ENCODE peak calls at places on chromosomes 1 and 21, in four cellular contexts. One of them, this sample, is unnamed.

GRCh38 chr1:244341455-244342450 is 110.0 kb downstream of the ADSS2 start:
- DNase-seq in BE2C: no peak
- DNase-seq in PC-3: peak
- DNase-seq in neural crest cell: no peak
- DNase-seq in this sample: no peak

GRCh38 chr1:56758135-56758534 is 61.1 kb downstream of the FYB2 start:
- DNase-seq in BE2C: peak
- DNase-seq in neural crest cell: no peak
- DNase-seq in PC-3: peak
- DNase-seq in this sample: peak

GRCh38 chr1:41935226-41935625 is 16.5 kb upstream of the HIVEP3 start:
- DNase-seq in neural crest cell: no peak
- DNase-seq in PC-3: no peak
- DNase-seq in BE2C: no peak
- DNase-seq in this sample: no peak

GRCh38 chr1:56376188-56376984 is 203.0 kb downstream of the PLPP3 start:
- DNase-seq in BE2C: no peak
- DNase-seq in neural crest cell: no peak
- DNase-seq in PC-3: peak
- DNase-seq in this sample: peak

GRCh38 chr21:15383588-15383987 is 318.8 kb upstream of the NRIP1 start:
- DNase-seq in neural crest cell: no peak
- DNase-seq in BE2C: no peak
- DNase-seq in PC-3: no peak
- DNase-seq in this sample: no peak

GRCh38 chr1:164707868-164708331 is 148.9 kb downstream of the PBX1 start:
- DNase-seq in PC-3: peak
- DNase-seq in neural crest cell: no peak
- DNase-seq in BE2C: no peak
- DNase-seq in this sample: no peak

GRCh38 chr21:34302496-34302895 is 61.3 kb upstream of the KCNE2 start:
- DNase-seq in BE2C: no peak
- DNase-seq in PC-3: no peak
- DNase-seq in neural crest cell: no peak
- DNase-seq in this sample: no peak

GRCh38 chr1:167208624-167208976 is 12.1 kb upstream of the POU2F1 start:
- DNase-seq in PC-3: no peak
- DNase-seq in neural crest cell: no peak
- DNase-seq in BE2C: no peak
- DNase-seq in this sample: no peak

GRCh38 chr1:67760030-67760821 is 73.0 kb downstream of the GNG12 start:
- DNase-seq in neural crest cell: peak
- DNase-seq in BE2C: peak
- DNase-seq in PC-3: peak
- DNase-seq in this sample: peak

GRCh38 chr21:42513151-42513984 is at the start of gene SLC37A1:
- DNase-seq in BE2C: no peak
- DNase-seq in neural crest cell: peak
- DNase-seq in PC-3: peak
- DNase-seq in this sample: peak

GRCh38 chr1:17829579-17829978 is 74.4 kb downstream of the ACTL8 start:
- DNase-seq in neural crest cell: no peak
- DNase-seq in PC-3: no peak
- DNase-seq in BE2C: no peak
- DNase-seq in this sample: no peak

GRCh38 chr1:236862615-236863211 is 67.6 kb downstream of the MTR start:
- DNase-seq in PC-3: no peak
- DNase-seq in BE2C: no peak
- DNase-seq in neural crest cell: no peak
- DNase-seq in this sample: no peak

GRCh38 chr1:175319912-175320230 is 127.3 kb upstream of the KIAA0040 start:
- DNase-seq in BE2C: no peak
- DNase-seq in PC-3: no peak
- DNase-seq in neural crest cell: no peak
- DNase-seq in this sample: no peak
- TF ChIP-seq CTCF in BE2C: no peak
- TF ChIP-seq CTCF in PC-3: no peak
- TF ChIP-seq CTCF in neural crest cell: no peak
- TF ChIP-seq CTCF in this sample: peak

DNA sequence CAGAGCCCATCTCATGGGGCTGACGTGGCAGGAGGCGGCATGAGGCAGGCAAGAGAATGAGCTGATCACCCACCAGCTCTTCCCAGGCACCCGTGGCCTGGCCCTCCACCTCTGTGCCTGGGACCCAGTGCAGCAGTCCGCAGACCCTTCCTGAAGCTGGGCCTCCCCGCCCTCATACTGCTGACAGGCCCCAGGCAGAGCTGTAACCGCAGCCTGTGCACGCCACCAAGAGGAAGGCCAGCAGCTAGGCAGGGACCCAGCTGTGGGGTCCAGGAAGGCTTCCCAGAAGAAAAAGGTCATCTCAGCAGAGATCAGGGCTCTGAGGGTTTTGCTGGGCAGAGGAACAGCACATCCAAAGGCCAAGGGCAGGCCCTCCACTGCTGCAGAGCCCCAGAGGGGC is 9.8 kb upstream of the MTFR1L start:
- DNase-seq in neural crest cell: no peak
- DNase-seq in PC-3: no peak
- DNase-seq in BE2C: no peak
- DNase-seq in this sample: no peak
- TF ChIP-seq CTCF in neural crest cell: no peak
- TF ChIP-seq CTCF in PC-3: no peak
- TF ChIP-seq CTCF in BE2C: no peak
- TF ChIP-seq CTCF in this sample: no peak

GRCh38 chr1:113929750-113930498 is 800 bp downstream of the HIPK1 start:
- DNase-seq in neural crest cell: peak
- DNase-seq in PC-3: peak
- DNase-seq in BE2C: peak
- DNase-seq in this sample: peak
- TF ChIP-seq CTCF in neural crest cell: no peak
- TF ChIP-seq CTCF in PC-3: peak
- TF ChIP-seq CTCF in BE2C: peak
- TF ChIP-seq CTCF in this sample: no peak

DNA sequence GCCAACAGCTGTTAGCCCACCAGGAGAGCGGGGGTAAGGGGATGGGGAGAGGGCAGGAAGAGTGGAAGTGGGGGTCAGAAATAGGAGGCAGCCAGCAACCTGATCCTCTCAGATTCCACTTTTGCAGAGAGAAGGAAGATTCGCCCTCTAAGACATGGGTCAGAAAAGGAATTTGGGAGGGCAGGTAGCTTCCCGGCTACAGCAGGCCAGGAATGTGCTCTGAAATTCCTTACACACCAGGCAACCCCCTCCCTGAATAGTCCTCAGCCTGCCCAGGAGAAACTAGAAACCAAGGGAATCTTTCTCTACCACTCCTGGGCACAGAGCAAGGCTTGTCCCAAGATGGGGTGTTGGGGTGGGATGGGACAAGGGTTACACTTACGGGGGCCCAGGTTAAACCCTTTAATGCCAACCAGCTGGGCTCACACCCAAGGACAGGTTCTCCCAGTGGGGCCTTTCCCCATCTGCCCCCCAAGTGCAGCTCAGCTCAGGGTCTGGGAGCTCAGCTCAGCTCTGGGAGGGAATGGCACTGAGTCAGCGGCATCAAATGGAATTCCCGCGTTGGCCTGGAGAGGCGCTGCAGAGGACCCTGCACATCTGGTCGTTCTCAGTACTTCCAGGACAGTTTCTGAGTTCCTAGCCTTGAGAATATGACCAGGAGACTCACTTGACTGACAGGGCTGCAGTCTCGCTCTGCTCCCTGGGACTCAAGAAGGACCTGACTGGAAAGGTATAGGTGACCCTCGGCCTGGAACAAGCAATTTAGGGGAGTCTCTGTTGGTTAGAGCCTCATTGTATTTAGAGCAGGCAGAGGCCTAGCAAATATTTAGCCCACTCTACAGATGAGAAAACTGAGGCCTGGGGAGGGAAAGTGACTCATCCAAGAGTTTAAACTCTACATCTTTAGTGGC is 761 bp downstream of the TNNT2 start:
- DNase-seq in PC-3: peak
- DNase-seq in BE2C: peak
- DNase-seq in neural crest cell: peak
- DNase-seq in this sample: peak
- TF ChIP-seq CTCF in PC-3: peak
- TF ChIP-seq CTCF in BE2C: peak
- TF ChIP-seq CTCF in neural crest cell: peak
- TF ChIP-seq CTCF in this sample: peak

GRCh38 chr21:45959779-45960390 is 21.7 kb upstream of the COL6A1 start:
- DNase-seq in BE2C: no peak
- DNase-seq in neural crest cell: no peak
- DNase-seq in PC-3: no peak
- DNase-seq in this sample: no peak
- TF ChIP-seq CTCF in BE2C: no peak
- TF ChIP-seq CTCF in neural crest cell: no peak
- TF ChIP-seq CTCF in PC-3: no peak
- TF ChIP-seq CTCF in this sample: no peak

GRCh38 chr1:190244406-190244805 is 233.3 kb downstream of the BRINP3 start:
- DNase-seq in neural crest cell: no peak
- DNase-seq in PC-3: no peak
- DNase-seq in BE2C: no peak
- DNase-seq in this sample: no peak

DNA sequence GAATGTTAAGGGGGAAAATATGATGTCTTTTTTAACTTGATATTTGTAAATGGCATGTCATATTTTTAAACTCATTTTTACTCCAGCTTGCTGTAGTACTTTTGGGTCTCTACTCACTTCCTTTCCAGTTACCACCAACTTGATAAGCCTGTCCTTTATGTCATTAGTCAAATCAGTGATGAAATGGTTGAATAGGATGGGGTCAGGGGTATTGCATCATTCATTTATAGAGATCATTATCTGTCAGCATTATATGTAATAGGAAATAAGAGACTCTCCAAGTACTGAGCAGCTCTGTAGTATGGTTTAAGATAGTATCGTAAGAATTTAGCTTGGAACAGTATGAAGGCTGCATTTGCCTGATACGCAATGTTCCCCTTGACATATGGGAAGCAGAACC is 227.3 kb downstream of the BRINP3 start:
- DNase-seq in neural crest cell: no peak
- DNase-seq in PC-3: no peak
- DNase-seq in BE2C: no peak
- DNase-seq in this sample: no peak
- TF ChIP-seq CTCF in neural crest cell: no peak
- TF ChIP-seq CTCF in PC-3: no peak
- TF ChIP-seq CTCF in BE2C: no peak
- TF ChIP-seq CTCF in this sample: no peak

DNA sequence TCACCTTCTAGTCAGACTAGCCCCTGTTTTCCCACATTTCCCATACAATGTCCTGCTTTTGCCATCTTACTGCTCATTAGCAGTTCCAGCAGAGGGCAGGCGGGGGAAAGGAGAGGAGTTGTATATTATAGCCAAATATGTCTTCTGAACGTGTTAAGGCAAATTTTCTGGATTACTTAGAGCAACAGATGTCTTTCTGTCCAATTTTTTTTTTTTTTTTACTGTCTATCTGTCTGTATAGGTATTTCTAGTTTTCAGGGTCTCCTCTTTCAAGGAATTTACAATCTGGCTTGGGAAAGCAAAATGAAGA is 30.0 kb upstream of the DDAH1 start:
- DNase-seq in PC-3: peak
- DNase-seq in neural crest cell: no peak
- DNase-seq in BE2C: peak
- DNase-seq in this sample: peak
- TF ChIP-seq CTCF in PC-3: peak
- TF ChIP-seq CTCF in neural crest cell: no peak
- TF ChIP-seq CTCF in BE2C: peak
- TF ChIP-seq CTCF in this sample: no peak

GRCh38 chr1:198754670-198755069 is 115.8 kb downstream of the PTPRC start:
- DNase-seq in BE2C: no peak
- DNase-seq in neural crest cell: no peak
- DNase-seq in PC-3: no peak
- DNase-seq in this sample: no peak

GRCh38 chr1:198761859-198762616 is 123.2 kb downstream of the PTPRC start:
- DNase-seq in BE2C: no peak
- DNase-seq in PC-3: no peak
- DNase-seq in neural crest cell: no peak
- DNase-seq in this sample: no peak

GRCh38 chr1:198755715-198756114 is 116.9 kb downstream of the PTPRC start:
- DNase-seq in PC-3: no peak
- DNase-seq in BE2C: no peak
- DNase-seq in neural crest cell: no peak
- DNase-seq in this sample: no peak

GRCh38 chr1:198751741-198752140 is 112.9 kb downstream of the PTPRC start:
- DNase-seq in PC-3: no peak
- DNase-seq in BE2C: no peak
- DNase-seq in neural crest cell: no peak
- DNase-seq in this sample: no peak

GRCh38 chr1:198756470-198756869 is 117.6 kb downstream of the PTPRC start:
- DNase-seq in neural crest cell: no peak
- DNase-seq in PC-3: peak
- DNase-seq in BE2C: no peak
- DNase-seq in this sample: no peak
- TF ChIP-seq CTCF in neural crest cell: peak
- TF ChIP-seq CTCF in PC-3: peak
- TF ChIP-seq CTCF in BE2C: peak
- TF ChIP-seq CTCF in this sample: no peak

DNA sequence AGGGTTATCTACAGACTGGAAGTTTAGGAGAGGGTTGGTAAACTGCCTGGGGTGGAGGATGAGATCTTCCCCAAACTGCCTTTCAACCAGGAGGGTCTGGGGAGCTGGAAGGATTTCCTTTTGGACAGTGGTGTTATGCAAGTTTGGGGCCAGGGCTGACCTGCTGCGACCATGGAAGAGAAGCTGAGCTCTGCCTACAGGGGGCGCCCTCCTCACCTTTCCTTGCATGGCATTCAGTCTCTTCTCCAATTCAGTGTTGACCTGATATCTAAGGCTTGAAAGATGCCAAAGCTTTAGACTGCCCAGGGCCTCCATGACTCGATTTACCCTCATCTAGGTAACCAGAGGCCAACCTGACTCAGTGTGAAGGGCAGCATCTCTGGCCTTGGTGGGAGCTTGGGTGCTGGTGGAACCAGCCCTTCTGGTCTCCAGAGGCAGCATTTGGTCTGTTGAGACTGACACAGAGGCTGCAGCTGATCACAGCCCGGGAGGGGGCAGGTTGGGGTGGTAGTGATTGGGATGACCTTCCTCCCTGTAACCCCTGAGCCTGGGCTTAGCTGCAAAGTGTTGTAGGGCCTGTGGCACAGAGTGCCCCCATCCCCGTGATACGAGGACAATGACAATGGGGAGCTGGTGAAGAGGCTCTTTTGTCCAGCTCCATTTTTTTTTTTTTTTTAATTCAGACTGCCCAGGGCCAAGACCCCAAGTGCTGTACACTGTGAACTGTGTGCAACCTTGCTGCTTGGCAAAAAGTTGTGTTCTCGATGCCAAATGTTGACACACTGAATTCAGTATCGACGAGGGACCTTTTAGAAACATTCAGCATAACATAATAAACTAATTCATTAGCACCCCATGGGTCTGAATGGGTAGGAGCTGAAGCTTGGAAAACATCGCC is 169.9 kb downstream of the GRIK3 start:
- DNase-seq in neural crest cell: peak
- DNase-seq in PC-3: no peak
- DNase-seq in BE2C: peak
- DNase-seq in this sample: peak
- TF ChIP-seq CTCF in neural crest cell: peak
- TF ChIP-seq CTCF in PC-3: peak
- TF ChIP-seq CTCF in BE2C: peak
- TF ChIP-seq CTCF in this sample: peak

This sample was measured in endothelial cell.